ENCODE peak calls at places on chromosomes 12 and 14, in six cellular contexts. H is neuronal stem cell, F is astrocyte, N is AG04450, Q is K562, P is tibial artery. B is an unnamed sample.

GRCh38 chr14:22570132-22570949 is 18.7 kb downstream of the DAD1 start:
- DNase-seq in H (peak; percentile 91), F (peak; percentile 52), N (no peak), Q (peak; percentile 74), P (peak; percentile 82), B (peak; percentile 91)

GRCh38 chr12:79566452-79566851 is 124.3 kb downstream of the PAWR start:
- DNase-seq in H (no peak), F (peak; percentile 39), N (no peak), Q (no peak), P (no peak), B (no peak)

GRCh38 chr14:50978888-50979287 is 34.6 kb upstream of the PYGL start:
- DNase-seq in H (no peak), F (no peak), N (no peak), Q (no peak), P (no peak), B (no peak)

GRCh38 chr14:52801014-52801708 is 9.8 kb upstream of the GNPNAT1 start:
- DNase-seq in H (no peak), F (peak; percentile 89), N (peak; percentile 39), Q (no peak), P (no peak), B (no peak)

GRCh38 chr12:106138646-106139421 is at the start of gene NUAK1:
- DNase-seq in H (peak; percentile 88), F (peak; percentile 69), N (no peak), Q (no peak), P (peak; percentile 48), B (peak; percentile 58)

GRCh38 chr12:131395971-131396573 is 314.8 kb upstream of the SFSWAP start:
- DNase-seq in H (no peak), F (no peak), N (no peak), Q (no peak), P (no peak), B (no peak)

GRCh38 chr12:6181583-6182278 is 18.5 kb upstream of the CD9 start:
- DNase-seq in H (no peak), F (no peak), N (no peak), Q (no peak), P (no peak), B (no peak)

GRCh38 chr14:102655154-102655553 is 62.7 kb downstream of the RCOR1 start:
- DNase-seq in H (no peak), F (peak; percentile 66), N (no peak), Q (no peak), P (no peak), B (no peak)

GRCh38 chr14:78595797-78596196 is 425.6 kb downstream of the NRXN3 start:
- DNase-seq in H (peak; percentile 5), F (no peak), N (no peak), Q (no peak), P (no peak), B (peak; percentile 15)

GRCh38 chr12:49794811-49795653 is 33.2 kb downstream of the NCKAP5L start:
- DNase-seq in H (no peak), F (no peak), N (no peak), Q (peak; percentile 5), P (no peak), B (no peak)

GRCh38 chr12:51512438-51512837 is 78.6 kb upstream of the SCN8A start:
- DNase-seq in H (no peak), F (no peak), N (no peak), Q (no peak), P (no peak), B (no peak)

GRCh38 chr12:6526201-6526600 is 8.1 kb upstream of the GAPDH start:
- DNase-seq in H (no peak), F (no peak), N (no peak), Q (no peak), P (no peak), B (no peak)

GRCh38 chr12:6341439-6342139 is at the start of gene TNFRSF1A:
- DNase-seq in H (no peak), F (peak; percentile 73), N (peak; percentile 59), Q (peak; percentile 61), P (peak; percentile 85), B (peak; percentile 87)

GRCh38 chr12:97275261-97276197 is 187.1 kb upstream of the RMST start:
- DNase-seq in H (peak; percentile 92), F (no peak), N (no peak), Q (no peak), P (no peak), B (peak; percentile 86)

GRCh38 chr12:109948382-109948781 is 47.8 kb downstream of the GIT2 start:
- DNase-seq in H (no peak), F (no peak), N (no peak), Q (no peak), P (no peak), B (no peak)

GRCh38 chr12:4975574-4975973 is 65.9 kb downstream of the KCNA1 start:
- DNase-seq in H (no peak), F (no peak), N (no peak), Q (peak; percentile 14), P (no peak), B (peak; percentile 18)

GRCh38 chr14:58294201-58294600 is 4.2 kb upstream of the ARID4A start:
- DNase-seq in H (no peak), F (no peak), N (no peak), Q (no peak), P (no peak), B (no peak)

GRCh38 chr12:42086021-42086420 is 58.7 kb downstream of the GXYLT1 start:
- DNase-seq in H (no peak), F (peak; percentile 37), N (peak; percentile 18), Q (no peak), P (no peak), B (no peak)

GRCh38 chr12:82299617-82300016 is 58.6 kb downstream of the CCDC59 start:
- DNase-seq in H (no peak), F (peak; percentile 92), N (no peak), Q (no peak), P (no peak), B (no peak)

GRCh38 chr14:101991336-101991735 is 27.0 kb downstream of the DYNC1H1 start:
- DNase-seq in H (no peak), F (no peak), N (no peak), Q (no peak), P (no peak), B (no peak)

GRCh38 chr12:124617615-124618014 is 50.2 kb upstream of the NCOR2 start:
- DNase-seq in H (no peak), F (no peak), N (no peak), Q (peak; percentile 48), P (no peak), B (no peak)

GRCh38 chr12:123741937-123742572 is 20.0 kb upstream of the DNAH10 start:
- DNase-seq in H (no peak), F (no peak), N (no peak), Q (no peak), P (no peak), B (no peak)

GRCh38 chr12:116933101-116933500 is 22.4 kb downstream of the FBXW8 start:
- DNase-seq in H (no peak), F (no peak), N (no peak), Q (no peak), P (no peak), B (peak; percentile 57)

GRCh38 chr12:102948941-102949352 is 8.5 kb upstream of the ASCL1 start:
- DNase-seq in H (no peak), F (no peak), N (peak; percentile 3), Q (peak; percentile 54), P (peak; percentile 40), B (peak; percentile 85)

GRCh38 chr12:26327975-26328635 is 132.7 kb downstream of the SSPN start:
- DNase-seq in H (no peak), F (no peak), N (no peak), Q (no peak), P (no peak), B (no peak)

GRCh38 chr14:50512463-50512862 is 19.9 kb downstream of the MAP4K5 start:
- DNase-seq in H (no peak), F (no peak), N (no peak), Q (no peak), P (no peak), B (no peak)

GRCh38 chr12:65756956-65757511 is 67.2 kb upstream of the HMGA2 start:
- DNase-seq in H (no peak), F (peak; percentile 21), N (no peak), Q (no peak), P (no peak), B (no peak)

GRCh38 chr12:102748704-102749103 is 168.3 kb downstream of the PAH start:
- DNase-seq in H (no peak), F (no peak), N (no peak), Q (no peak), P (no peak), B (no peak)

GRCh38 chr12:69318225-69318624 is 30.0 kb upstream of the LYZ start:
- DNase-seq in H (no peak), F (no peak), N (no peak), Q (no peak), P (no peak), B (no peak)
- H3K9me3 ChIP-seq in H (no peaks in the 10 kb centered on the region), F (no peaks in the 10 kb centered on the region), N (no peaks in the 10 kb centered on the region), Q (no peaks in the 10 kb centered on the region), P (peaks cover 4% of the 10 kb centered on the region), B (no peaks in the 10 kb centered on the region)

GRCh38 chr12:13816394-13816793 is 165.0 kb downstream of the GRIN2B start:
- DNase-seq in H (peak; percentile 44), F (no peak), N (no peak), Q (no peak), P (no peak), B (no peak)

DNA sequence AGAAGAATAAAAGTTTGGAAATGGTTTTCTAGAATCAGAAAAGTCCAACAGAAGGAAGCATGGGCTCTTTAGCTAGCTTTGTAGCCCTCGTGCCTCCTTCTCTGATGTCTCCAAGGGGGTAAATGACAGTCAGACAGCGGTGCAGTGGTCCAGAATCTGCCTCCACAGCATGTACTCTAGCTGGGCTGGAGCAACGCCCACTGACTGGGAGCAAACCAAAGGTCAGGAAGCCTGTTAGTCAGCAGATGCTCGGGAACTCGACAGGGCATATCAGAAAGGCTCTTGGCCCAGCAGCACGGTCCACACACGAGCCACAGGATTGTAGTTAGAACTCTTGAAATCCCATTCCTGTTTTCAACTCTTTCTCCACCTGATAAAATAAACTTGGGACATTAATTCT is 164.3 kb downstream of the GRIN2B start:
- DNase-seq in H (no peak), F (no peak), N (no peak), Q (no peak), P (peak; percentile 30), B (no peak)
- H3K9me3 ChIP-seq in H (no peaks in the 10 kb centered on the region), F (no peaks in the 10 kb centered on the region), N (no peaks in the 10 kb centered on the region), Q (no peaks in the 10 kb centered on the region), P (no peaks in the 10 kb centered on the region), B (no peaks in the 10 kb centered on the region)

GRCh38 chr12:132937476-132937875 is 18.6 kb downstream of the ZNF605 start:
- DNase-seq in H (no peak), F (no peak), N (no peak), Q (no peak), P (no peak), B (no peak)
- H3K9me3 ChIP-seq in H (peaks cover 31% of the 10 kb centered on the region), F (peaks cover 43% of the 10 kb centered on the region), N (peaks cover 75% of the 10 kb centered on the region), Q (peaks cover 1% of the 10 kb centered on the region), P (peaks cover 91% of the 10 kb centered on the region), B (no peaks in the 10 kb centered on the region)

GRCh38 chr14:34120185-34120977 is 169.5 kb upstream of the EGLN3 start:
- DNase-seq in H (no peak), F (no peak), N (no peak), Q (no peak), P (no peak), B (no peak)
- H3K9me3 ChIP-seq in H (no peaks in the 10 kb centered on the region), F (no peaks in the 10 kb centered on the region), N (no peaks in the 10 kb centered on the region), Q (no peaks in the 10 kb centered on the region), P (peaks cover 7% of the 10 kb centered on the region), B (no peaks in the 10 kb centered on the region)